ENCODE peak calls at places on chromosomes 7 and 10, in eight cellular contexts. J, M, F, I, T, A, X and Z are unnamed samples.

GRCh38 chr7:102991540-102992214 is 78.9 kb downstream of the LRRC17 start:
- DNase-seq in J (no peak), M (no peak), F (no peak), I (peak), T (peak), A (peak), X (peak), Z (peak)

GRCh38 chr10:81909453-81909852 is 34.5 kb downstream of the NRG3 start:
- DNase-seq in J (no peak), M (no peak), F (no peak), I (no peak), T (no peak), A (no peak), X (no peak), Z (no peak)

GRCh38 chr10:129744134-129744895 is 219.8 kb downstream of the EBF3 start:
- DNase-seq in J (no peak), M (no peak), F (no peak), I (no peak), T (no peak), A (no peak), X (no peak), Z (no peak)

GRCh38 chr10:71782221-71782916 is 9.0 kb upstream of the VSIR start:
- DNase-seq in J (no peak), M (no peak), F (no peak), I (no peak), T (no peak), A (no peak), X (no peak), Z (no peak)

GRCh38 chr7:40969641-40970040 is 733.2 kb downstream of the INHBA start:
- DNase-seq in J (no peak), M (no peak), F (no peak), I (no peak), T (no peak), A (no peak), X (no peak), Z (no peak)

GRCh38 chr7:129951076-129952011 is 1.4 kb downstream of the UBE2H start:
- DNase-seq in J (peak), M (no peak), F (peak), I (no peak), T (peak), A (no peak), X (peak), Z (peak)

GRCh38 chr7:88291401-88292173 is 15.1 kb downstream of the STEAP4 start:
- DNase-seq in J (no peak), M (no peak), F (no peak), I (no peak), T (peak), A (no peak), X (peak), Z (peak)

GRCh38 chr10:118498623-118499022 is 96.8 kb downstream of the PRLHR start:
- DNase-seq in J (no peak), M (no peak), F (no peak), I (no peak), T (no peak), A (no peak), X (no peak), Z (no peak)

GRCh38 chr10:33215154-33215553 is 119.3 kb downstream of the NRP1 start:
- DNase-seq in J (no peak), M (no peak), F (no peak), I (no peak), T (no peak), A (no peak), X (peak), Z (peak)

GRCh38 chr7:100160067-100160466 is 1.5 kb upstream of the TRAPPC14 start:
- DNase-seq in J (no peak), M (no peak), F (no peak), I (no peak), T (no peak), A (no peak), X (no peak), Z (no peak)

GRCh38 chr7:155193716-155194115 is 104.0 kb upstream of the INSIG1 start:
- DNase-seq in J (no peak), M (no peak), F (no peak), I (no peak), T (no peak), A (no peak), X (no peak), Z (no peak)

GRCh38 chr10:70722820-70723424 is 50.6 kb downstream of the ADAMTS14 start:
- DNase-seq in J (no peak), M (no peak), F (no peak), I (peak), T (peak), A (no peak), X (peak), Z (peak)

GRCh38 chr7:153886506-153887391 is 165.4 kb upstream of the DPP6 start:
- DNase-seq in J (no peak), M (no peak), F (peak), I (no peak), T (peak), A (no peak), X (no peak), Z (no peak)

GRCh38 chr7:3455826-3456444 is 154.9 kb downstream of the SDK1 start:
- DNase-seq in J (no peak), M (no peak), F (no peak), I (no peak), T (no peak), A (no peak), X (no peak), Z (peak)

GRCh38 chr7:116316838-116317612 is 106.7 kb downstream of the TES start:
- DNase-seq in J (no peak), M (no peak), F (peak), I (peak), T (peak), A (peak), X (peak), Z (peak)

GRCh38 chr10:129491123-129491734 is 24.2 kb downstream of the MGMT start:
- DNase-seq in J (no peak), M (no peak), F (peak), I (peak), T (peak), A (no peak), X (peak), Z (peak)

GRCh38 chr10:120406380-120406779 is 50.6 kb upstream of the PLPP4 start:
- DNase-seq in J (no peak), M (no peak), F (no peak), I (no peak), T (no peak), A (peak), X (no peak), Z (no peak)

GRCh38 chr7:66847879-66848810 is 72.9 kb upstream of the TMEM248 start:
- DNase-seq in J (no peak), M (no peak), F (peak), I (no peak), T (peak), A (peak), X (peak), Z (peak)
- H3K27ac ChIP-seq in J (no peak), M (peak), F (no peak), I (no peak), T (peak), A (peak), X (peak), Z (peak)

GRCh38 chr10:88116491-88116890 is 253.1 kb downstream of the PTEN start:
- DNase-seq in J (no peak), M (no peak), F (no peak), I (no peak), T (peak), A (no peak), X (no peak), Z (peak)

GRCh38 chr10:88120075-88120474 is 256.6 kb downstream of the PTEN start:
- DNase-seq in J (no peak), M (no peak), F (no peak), I (no peak), T (no peak), A (no peak), X (no peak), Z (no peak)

GRCh38 chr10:88117227-88117626 is 253.8 kb downstream of the PTEN start:
- DNase-seq in J (no peak), M (no peak), F (no peak), I (no peak), T (no peak), A (no peak), X (no peak), Z (peak)

GRCh38 chr10:88118769-88119559 is 255.5 kb downstream of the PTEN start:
- DNase-seq in J (no peak), M (no peak), F (no peak), I (no peak), T (peak), A (no peak), X (no peak), Z (no peak)

GRCh38 chr10:88117869-88118632 is 254.6 kb downstream of the PTEN start:
- DNase-seq in J (no peak), M (no peak), F (peak), I (peak), T (no peak), A (no peak), X (no peak), Z (no peak)
- TF ChIP-seq CTCF in J (peak), M (peak), F (peak), I (peak), T (peak), A (no peak), X (no peak), Z (no peak)

GRCh38 chr7:76257973-76258372 is 44.5 kb upstream of the HSPB1 start:
- DNase-seq in J (no peak), M (no peak), F (peak), I (no peak), T (no peak), A (peak), X (no peak), Z (no peak)

GRCh38 chr7:76261935-76262334 is 40.5 kb upstream of the HSPB1 start:
- DNase-seq in J (no peak), M (no peak), F (no peak), I (no peak), T (no peak), A (no peak), X (no peak), Z (no peak)

GRCh38 chr7:76261329-76261728 is 41.1 kb upstream of the HSPB1 start:
- DNase-seq in J (no peak), M (no peak), F (no peak), I (no peak), T (no peak), A (no peak), X (no peak), Z (no peak)

GRCh38 chr7:76260171-76260703 is 42.2 kb upstream of the HSPB1 start:
- DNase-seq in J (no peak), M (peak), F (peak), I (peak), T (no peak), A (peak), X (peak), Z (no peak)

GRCh38 chr7:76259124-76260086 is 43.1 kb upstream of the HSPB1 start:
- DNase-seq in J (no peak), M (no peak), F (peak), I (no peak), T (no peak), A (no peak), X (no peak), Z (no peak)
- TF ChIP-seq EZH2 in J (no peak), M (no peak), F (no peak), I (no peak), T (no peak), A (no peak), X (no peak), Z (no peak)

GRCh38 chr10:12906051-12906541 is 95.4 kb downstream of the CCDC3 start:
- DNase-seq in J (no peak), M (no peak), F (no peak), I (no peak), T (no peak), A (no peak), X (no peak), Z (peak)
- H3K27ac ChIP-seq in J (no peak), M (no peak), F (no peak), I (no peak), T (no peak), A (no peak), X (no peak), Z (no peak)

GRCh38 chr7:104962781-104963180 is 51.2 kb upstream of the KMT2E start:
- DNase-seq in J (peak), M (no peak), F (no peak), I (no peak), T (peak), A (no peak), X (peak), Z (no peak)
- TF ChIP-seq CTCF in J (no peak), M (no peak), F (no peak), I (no peak), T (no peak), A (no peak), X (no peak), Z (no peak)

GRCh38 chr10:122163182-122164027 is 107.7 kb upstream of the BTBD16 start:
- DNase-seq in J (no peak), M (peak), F (peak), I (no peak), T (no peak), A (no peak), X (no peak), Z (no peak)

GRCh38 chr10:122165492-122165832 is 105.6 kb upstream of the BTBD16 start:
- DNase-seq in J (no peak), M (no peak), F (no peak), I (no peak), T (no peak), A (no peak), X (no peak), Z (no peak)

GRCh38 chr10:122164815-122165491 is 106.1 kb upstream of the BTBD16 start:
- DNase-seq in J (no peak), M (no peak), F (peak), I (no peak), T (no peak), A (peak), X (no peak), Z (no peak)

GRCh38 chr10:122164028-122164601 is 107.0 kb upstream of the BTBD16 start:
- DNase-seq in J (no peak), M (no peak), F (peak), I (no peak), T (no peak), A (no peak), X (no peak), Z (peak)

DNA sequence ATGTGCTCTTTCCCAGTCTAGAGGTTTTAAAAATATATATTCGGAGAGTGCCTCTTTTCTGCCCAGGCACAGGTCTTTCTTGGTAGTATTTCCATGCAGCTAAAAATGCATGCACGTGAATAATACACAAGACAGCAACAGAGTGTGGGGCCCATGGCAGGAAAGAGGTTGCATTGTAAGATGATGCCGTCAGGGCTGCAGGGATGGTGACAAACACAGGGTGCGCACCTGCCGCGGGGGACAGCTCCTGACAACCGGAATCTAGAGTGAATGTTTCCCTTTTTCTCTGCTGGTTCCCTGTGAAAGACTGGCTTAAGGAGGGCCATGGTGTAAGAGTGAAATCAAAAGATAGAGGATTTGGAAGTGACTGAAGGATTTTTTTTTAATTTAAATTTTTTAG is 105.2 kb upstream of the BTBD16 start:
- DNase-seq in J (no peak), M (no peak), F (peak), I (no peak), T (no peak), A (no peak), X (no peak), Z (no peak)
- TF ChIP-seq EZH2 in J (no peak), M (no peak), F (no peak), I (no peak), T (no peak), A (no peak), X (no peak), Z (no peak)

DNA sequence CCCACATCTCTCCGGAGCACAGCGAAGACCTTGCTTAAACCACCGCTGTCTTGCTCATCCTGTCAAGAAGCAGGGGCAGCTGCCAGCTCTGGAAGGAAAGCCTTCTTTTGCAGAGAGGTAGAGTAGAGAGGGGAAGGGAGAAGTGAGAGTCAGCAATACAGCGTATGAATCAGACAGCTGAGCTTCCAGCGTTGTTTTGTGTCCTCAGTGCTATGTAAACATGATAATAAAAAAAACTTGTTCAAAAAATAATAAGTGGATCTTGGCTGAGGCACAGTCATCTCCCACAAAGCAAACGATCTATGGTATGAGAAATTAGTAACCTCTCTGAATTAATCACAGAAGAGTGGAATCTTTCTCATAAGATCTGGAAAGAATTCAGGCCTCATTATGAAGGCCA is 29.7 kb downstream of the CHST15 start:
- DNase-seq in J (peak), M (no peak), F (no peak), I (no peak), T (peak), A (peak), X (peak), Z (peak)
- H3K27ac ChIP-seq in J (peak), M (no peak), F (no peak), I (no peak), T (no peak), A (peak), X (peak), Z (peak)

GRCh38 chr7:141339603-141340002 is 211.6 kb upstream of the AGK start:
- DNase-seq in J (no peak), M (no peak), F (peak), I (no peak), T (no peak), A (no peak), X (no peak), Z (no peak)

GRCh38 chr7:141333459-141333858 is 217.8 kb upstream of the AGK start:
- DNase-seq in J (peak), M (no peak), F (peak), I (no peak), T (no peak), A (no peak), X (no peak), Z (no peak)

DNA sequence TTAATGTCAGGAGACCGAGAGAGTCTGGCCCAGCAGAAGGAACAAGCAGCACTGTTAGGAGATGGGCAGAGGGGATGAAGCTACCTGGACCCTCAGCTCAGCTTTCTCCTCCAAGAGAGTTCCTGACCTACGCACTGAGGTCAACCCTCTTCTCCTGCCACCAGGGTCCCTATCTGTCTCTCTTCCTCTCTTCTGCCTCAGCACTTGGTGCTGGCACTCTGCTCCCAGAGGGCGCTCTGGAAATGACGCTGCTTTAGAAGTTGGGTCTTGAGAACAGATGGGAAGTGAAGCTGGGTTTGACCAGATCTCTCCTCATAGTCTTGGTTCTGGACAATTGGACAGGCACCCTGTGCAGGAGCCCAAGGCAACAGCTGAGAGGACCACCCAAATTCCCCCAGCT is 216.0 kb upstream of the AGK start:
- DNase-seq in J (no peak), M (no peak), F (no peak), I (no peak), T (no peak), A (no peak), X (no peak), Z (no peak)
- TF ChIP-seq CTCF in J (no peak), M (peak), F (no peak), I (no peak), T (no peak), A (no peak), X (no peak), Z (no peak)

DNA sequence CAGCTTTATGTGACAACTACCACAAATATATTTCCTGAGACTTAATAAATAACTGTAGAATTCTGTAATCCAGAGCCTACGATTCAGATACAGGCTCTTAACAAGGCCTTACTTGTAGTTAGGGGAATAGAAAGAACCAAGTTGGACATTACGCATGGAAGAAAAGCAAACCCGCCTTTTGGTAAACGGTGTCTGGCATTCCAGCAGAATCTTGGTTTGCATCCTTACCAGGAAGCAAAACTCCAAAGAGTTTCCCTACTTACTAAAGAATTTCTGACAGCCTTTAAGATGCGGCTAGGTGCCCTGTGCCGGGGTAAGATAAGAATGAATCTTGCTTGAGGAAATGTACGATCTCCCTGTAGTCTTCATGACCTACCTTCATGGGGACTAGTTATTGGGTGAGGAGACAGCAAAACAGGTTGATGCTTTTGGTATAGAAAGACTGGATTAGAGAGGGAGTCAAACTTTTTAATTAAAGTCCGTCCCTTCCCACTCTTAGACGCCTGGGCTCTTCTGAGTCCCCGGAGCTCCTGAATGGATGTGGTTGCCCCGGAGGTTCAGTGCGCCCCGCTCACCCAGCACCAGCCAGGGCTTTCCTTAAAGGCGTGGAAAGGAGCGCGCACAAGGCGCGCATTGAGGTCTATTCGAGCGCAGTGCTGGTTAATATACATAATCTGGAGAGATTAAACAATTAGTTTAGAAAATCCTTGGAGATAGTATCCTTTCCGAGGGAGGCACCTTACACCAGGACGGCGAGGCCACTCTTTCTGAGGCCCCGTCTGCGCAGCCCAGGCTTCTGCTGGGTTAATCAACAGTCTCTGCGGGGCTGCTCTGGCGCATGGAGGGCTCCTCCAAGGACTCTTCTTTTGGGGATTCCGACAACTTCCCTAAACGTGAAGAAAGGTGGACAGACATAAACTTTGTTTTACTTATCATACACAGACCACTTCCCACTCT is 11.5 kb downstream of the PTF1A start:
- DNase-seq in J (no peak), M (no peak), F (peak), I (no peak), T (no peak), A (no peak), X (no peak), Z (no peak)
- TF ChIP-seq EZH2 in J (no peak), M (peak), F (peak), I (no peak), T (no peak), A (no peak), X (no peak), Z (no peak)

GRCh38 chr10:13820591-13821377 is 234.0 kb downstream of the PRPF18 start:
- DNase-seq in J (no peak), M (no peak), F (peak), I (no peak), T (no peak), A (no peak), X (no peak), Z (no peak)
- H3K27ac ChIP-seq in J (no peak), M (no peak), F (peak), I (no peak), T (no peak), A (no peak), X (no peak), Z (no peak)